ENCODE peak calls at places on chromosomes 5 and 9, in eight cellular contexts. X is fibroblast of villous mesenchyme; P is progenitor cell of endocrine pancreas; C is dorsolateral prefrontal cortex; W is neural crest cell; N is CD4-positive, alpha-beta T cell; Y is heart right ventricle; U is thyroid gland. E is an unnamed sample.

GRCh38 chr5:87940775-87941174 is 327.9 kb downstream of the TMEM161B start:
- DNase-seq in X (no peak), P (no peak), C (no peak), W (no peak), N (no peak), Y (no peak), U (no peak), E (no peak)

GRCh38 chr5:34811691-34812090 is 27.3 kb upstream of the TTC23L start:
- DNase-seq in X (no peak), P (no peak), C (no peak), W (no peak), N (no peak), Y (no peak), U (no peak), E (no peak)

GRCh38 chr5:37187465-37187977 is 61.7 kb downstream of the CPLANE1 start:
- DNase-seq in X (no peak), P (no peak), C (no peak), W (no peak), N (no peak), Y (no peak), U (no peak), E (no peak)

GRCh38 chr5:9835121-9835770 is 205.1 kb upstream of the TAS2R1 start:
- DNase-seq in X (no peak), P (no peak), C (no peak), W (no peak), N (no peak), Y (no peak), U (no peak), E (no peak)

GRCh38 chr5:138179277-138179857 is 455 bp downstream of the KIF20A start:
- DNase-seq in X (peak), P (no peak), C (no peak), W (peak), N (no peak), Y (no peak), U (no peak), E (no peak)

GRCh38 chr9:35051069-35051967 is 21.1 kb downstream of the VCP start:
- DNase-seq in X (peak), P (peak), C (no peak), W (peak), N (peak), Y (peak), U (peak), E (no peak)

GRCh38 chr9:72278959-72279358 is 86.0 kb downstream of the ZFAND5 start:
- DNase-seq in X (no peak), P (no peak), C (no peak), W (no peak), N (no peak), Y (no peak), U (no peak), E (no peak)

GRCh38 chr9:20649381-20649780 is 27.1 kb upstream of the MLLT3 start:
- DNase-seq in X (no peak), P (no peak), C (no peak), W (no peak), N (no peak), Y (no peak), U (no peak), E (no peak)

GRCh38 chr5:16980983-16981382 is 44.9 kb upstream of the MYO10 start:
- DNase-seq in X (peak), P (no peak), C (no peak), W (no peak), N (no peak), Y (no peak), U (no peak), E (no peak)

GRCh38 chr5:81749562-81750307 is 1.2 kb downstream of the SSBP2 start:
- DNase-seq in X (peak), P (peak), C (peak), W (peak), N (peak), Y (peak), U (peak), E (peak)

GRCh38 chr9:123473226-123473625 is 117.2 kb downstream of the CRB2 start:
- DNase-seq in X (peak), P (no peak), C (peak), W (no peak), N (no peak), Y (no peak), U (no peak), E (no peak)

GRCh38 chr5:66708368-66708767 is 112.2 kb downstream of the MAST4 start:
- DNase-seq in X (no peak), P (no peak), C (no peak), W (no peak), N (no peak), Y (no peak), U (no peak), E (no peak)

GRCh38 chr9:131739988-131740648 is at the start of gene RAPGEF1:
- DNase-seq in X (peak), P (peak), C (peak), W (peak), N (peak), Y (peak), U (peak), E (peak)

GRCh38 chr5:61678966-61679365 is 346.9 kb downstream of the ZSWIM6 start:
- DNase-seq in X (no peak), P (no peak), C (no peak), W (no peak), N (no peak), Y (no peak), U (no peak), E (no peak)

GRCh38 chr5:165227515-165227914 is 1722.1 kb downstream of the MAT2B start:
- DNase-seq in X (peak), P (no peak), C (no peak), W (no peak), N (no peak), Y (no peak), U (no peak), E (no peak)
- TF ChIP-seq CTCF in X (peak), P (no peak), C (no peak), W (no peak), N (no peak), Y (no peak), U (no peak), E (no peak)

DNA sequence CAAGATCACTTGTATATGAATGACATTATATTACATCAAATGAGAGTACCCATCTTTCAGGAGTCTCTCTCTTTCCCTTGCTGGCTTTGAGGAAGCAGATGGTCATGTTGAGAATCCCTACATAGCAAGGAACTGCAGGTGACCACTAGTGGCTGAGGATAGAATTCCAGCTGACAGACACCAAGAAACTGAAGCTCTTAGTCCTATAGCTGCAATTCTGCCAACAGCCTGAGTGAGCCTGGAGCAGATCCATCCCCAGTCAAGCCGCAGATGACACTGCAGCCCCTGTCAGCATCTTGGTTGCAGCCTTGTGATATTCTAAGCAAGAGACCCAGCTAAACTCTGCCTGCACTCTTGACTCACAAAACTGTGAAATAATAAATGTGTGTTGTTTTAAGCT is 531.5 kb downstream of the CSNK1G3 start:
- DNase-seq in X (no peak), P (no peak), C (no peak), W (no peak), N (no peak), Y (no peak), U (no peak), E (no peak)
- TF ChIP-seq CTCF in X (peak), P (peak), C (no peak), W (peak), N (no peak), Y (no peak), U (no peak), E (no peak)

DNA sequence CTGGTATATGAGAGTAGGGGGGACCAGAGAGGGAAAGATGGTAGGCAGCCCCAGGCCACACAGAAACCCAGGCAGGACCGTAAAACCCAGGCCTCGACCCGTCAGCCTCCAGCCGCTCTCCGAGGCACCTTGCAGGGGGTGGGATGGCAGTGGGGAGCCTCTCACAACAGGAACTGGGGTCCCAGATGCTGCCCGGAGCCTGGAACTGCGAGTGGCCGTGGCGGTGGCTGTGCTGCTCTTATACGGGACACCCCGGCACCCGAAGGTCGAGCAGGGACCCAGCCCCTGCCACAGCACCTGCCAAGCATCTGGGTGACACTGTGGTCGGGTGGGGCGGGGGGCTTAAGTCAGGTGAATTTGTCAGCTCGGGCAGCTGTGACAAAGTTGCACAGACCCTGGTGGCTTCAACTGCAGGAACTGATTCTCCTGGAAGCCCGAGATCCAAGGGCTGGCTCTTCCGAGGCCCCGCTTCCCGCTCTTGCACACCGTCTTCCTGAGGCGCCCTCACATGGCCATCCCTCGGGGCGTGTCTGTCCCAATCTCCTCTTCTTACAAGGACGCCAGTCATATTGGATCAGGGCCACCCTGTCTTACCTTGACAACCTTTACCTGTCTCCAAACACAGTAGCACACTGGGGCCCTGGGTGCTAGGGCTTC is 47.6 kb upstream of the EGFL7 start:
- DNase-seq in X (peak), P (no peak), C (no peak), W (no peak), N (no peak), Y (no peak), U (no peak), E (no peak)
- TF ChIP-seq CTCF in X (no peak), P (no peak), C (no peak), W (no peak), N (no peak), Y (peak), U (no peak), E (no peak)

DNA sequence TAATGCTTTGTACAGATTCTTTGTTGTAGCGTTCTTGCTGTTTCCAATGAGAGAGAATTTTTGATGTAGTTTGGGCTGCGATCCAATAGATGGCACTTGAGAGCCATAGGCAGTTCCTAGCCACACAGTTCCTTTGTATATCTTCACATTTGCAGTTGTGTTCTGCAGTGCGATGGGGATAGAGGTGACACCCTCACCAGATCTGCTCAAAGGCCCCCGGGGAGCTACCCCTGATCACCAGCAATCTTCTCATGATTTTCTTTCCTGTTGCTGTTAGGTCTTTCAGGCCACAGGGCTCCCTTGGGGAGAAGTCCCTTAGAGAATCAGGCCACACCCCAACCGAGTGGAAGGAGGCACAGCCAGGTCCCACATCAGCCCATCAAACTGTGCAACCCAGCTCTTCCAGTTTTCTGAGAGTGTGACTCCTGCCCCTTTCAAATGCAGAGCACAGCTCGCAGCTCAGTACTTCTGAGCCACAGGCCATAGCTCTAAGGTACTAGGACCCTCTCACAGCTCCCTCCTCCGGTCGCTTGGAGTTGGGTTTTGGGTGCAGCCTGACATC is 353.7 kb downstream of the SLCO4C1 start:
- DNase-seq in X (no peak), P (no peak), C (no peak), W (peak), N (no peak), Y (no peak), U (peak), E (no peak)
- TF ChIP-seq CTCF in X (no peak), P (peak), C (peak), W (peak), N (no peak), Y (peak), U (no peak), E (peak)

GRCh38 chr5:122501087-122501435 is 189.0 kb downstream of the SNCAIP start:
- DNase-seq in X (peak), P (no peak), C (no peak), W (no peak), N (no peak), Y (no peak), U (no peak), E (no peak)

GRCh38 chr5:122499617-122500016 is 187.6 kb downstream of the SNCAIP start:
- DNase-seq in X (no peak), P (no peak), C (no peak), W (no peak), N (no peak), Y (no peak), U (no peak), E (no peak)

GRCh38 chr5:122498163-122498562 is 186.1 kb downstream of the SNCAIP start:
- DNase-seq in X (peak), P (no peak), C (no peak), W (peak), N (no peak), Y (no peak), U (no peak), E (no peak)

GRCh38 chr5:122500245-122501086 is 188.4 kb downstream of the SNCAIP start:
- DNase-seq in X (peak), P (no peak), C (peak), W (peak), N (no peak), Y (peak), U (peak), E (no peak)
- TF ChIP-seq CTCF in X (peak), P (peak), C (peak), W (peak), N (no peak), Y (peak), U (no peak), E (peak)

DNA sequence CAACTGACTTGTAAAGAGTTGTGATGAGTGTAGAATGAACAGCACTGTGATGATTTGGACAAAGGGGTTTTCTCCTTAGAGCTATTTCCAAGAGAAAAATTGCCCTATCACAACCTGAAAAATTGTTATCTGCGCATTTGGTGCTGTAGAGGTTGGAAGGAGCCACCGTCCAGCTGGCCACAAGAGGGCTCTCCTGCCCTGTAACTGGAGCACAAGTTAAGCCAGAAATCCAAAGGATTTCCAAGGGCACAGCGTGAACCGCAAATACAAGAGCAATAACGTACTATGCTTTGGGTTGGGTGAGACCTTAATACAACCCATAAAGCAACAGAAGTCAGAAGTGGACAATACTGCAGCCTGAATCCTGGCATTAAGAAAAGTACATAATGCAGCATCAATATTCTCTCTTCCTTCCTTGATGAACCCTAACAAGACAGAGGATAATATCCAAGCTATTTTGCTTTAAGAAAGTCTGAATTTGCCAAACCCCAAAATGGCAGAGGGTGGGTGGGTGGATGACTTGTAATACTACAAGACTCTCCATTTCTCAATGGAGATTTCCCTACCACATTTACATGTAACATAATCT is 56.8 kb upstream of the SMIM32 start:
- DNase-seq in X (peak), P (peak), C (peak), W (peak), N (no peak), Y (peak), U (peak), E (no peak)
- TF ChIP-seq CTCF in X (peak), P (peak), C (peak), W (peak), N (peak), Y (peak), U (peak), E (peak)

E was measured in mesothelial cell of epicardium.